ENCODE peak calls at places on chromosomes 16 and 17, in four cellular contexts. G is left ventricle myocardium inferior, E is psoas muscle, T is neural progenitor cell. X is an unnamed sample. For H3K4me1, the result is how much of the 10 kb centered on the place peaks cover.

GRCh38 chr16:87436225-87437172 is 44.4 kb downstream of the MAP1LC3B start:
- DNase-seq in G (no peak), E (peak), T (no peak), X (no peak)

GRCh38 chr16:19005561-19006445 is 22.1 kb downstream of the TMC7 start:
- DNase-seq in G (peak), E (peak), T (peak), X (peak)

GRCh38 chr16:84478172-84478948 is 26.1 kb downstream of the MEAK7 start:
- DNase-seq in G (no peak), E (no peak), T (no peak), X (no peak)

GRCh38 chr17:78661092-78661770 is 84.0 kb upstream of the DNAH17 start:
- DNase-seq in G (no peak), E (no peak), T (no peak), X (no peak)

GRCh38 chr16:65509172-65509571 is 387.3 kb upstream of the CDH11 start:
- DNase-seq in G (no peak), E (no peak), T (no peak), X (no peak)

GRCh38 chr16:80317132-80318098 is 223.4 kb upstream of the DYNLRB2 start:
- DNase-seq in G (no peak), E (no peak), T (peak), X (no peak)

GRCh38 chr17:36641877-36642845 is 40.8 kb downstream of the MRM1 start:
- DNase-seq in G (no peak), E (no peak), T (peak), X (no peak)

GRCh38 chr16:68596266-68596665 is 48.8 kb upstream of the CDH3 start:
- DNase-seq in G (no peak), E (no peak), T (no peak), X (no peak)

GRCh38 chr17:17156107-17156506 is 50.0 kb downstream of the PLD6 start:
- DNase-seq in G (no peak), E (no peak), T (no peak), X (no peak)

GRCh38 chr16:6682142-6682811 is 650.4 kb upstream of the RBFOX1 start:
- DNase-seq in G (no peak), E (no peak), T (peak), X (peak)

GRCh38 chr17:28521296-28522085 is 15.3 kb downstream of the FOXN1 start:
- DNase-seq in G (no peak), E (no peak), T (peak), X (no peak)

GRCh38 chr17:19534562-19535149 is 1.0 kb downstream of the SLC47A1 start:
- DNase-seq in G (no peak), E (no peak), T (no peak), X (no peak)

GRCh38 chr17:36089888-36090836 is at the start of gene CCL3:
- DNase-seq in G (no peak), E (no peak), T (no peak), X (peak)

GRCh38 chr17:1001640-1002411 is 4.9 kb downstream of the TIMM22 start:
- DNase-seq in G (no peak), E (no peak), T (no peak), X (no peak)

GRCh38 chr17:28725166-28725659 is 820 bp downstream of the TLCD1 start:
- DNase-seq in G (no peak), E (no peak), T (no peak), X (no peak)

DNA sequence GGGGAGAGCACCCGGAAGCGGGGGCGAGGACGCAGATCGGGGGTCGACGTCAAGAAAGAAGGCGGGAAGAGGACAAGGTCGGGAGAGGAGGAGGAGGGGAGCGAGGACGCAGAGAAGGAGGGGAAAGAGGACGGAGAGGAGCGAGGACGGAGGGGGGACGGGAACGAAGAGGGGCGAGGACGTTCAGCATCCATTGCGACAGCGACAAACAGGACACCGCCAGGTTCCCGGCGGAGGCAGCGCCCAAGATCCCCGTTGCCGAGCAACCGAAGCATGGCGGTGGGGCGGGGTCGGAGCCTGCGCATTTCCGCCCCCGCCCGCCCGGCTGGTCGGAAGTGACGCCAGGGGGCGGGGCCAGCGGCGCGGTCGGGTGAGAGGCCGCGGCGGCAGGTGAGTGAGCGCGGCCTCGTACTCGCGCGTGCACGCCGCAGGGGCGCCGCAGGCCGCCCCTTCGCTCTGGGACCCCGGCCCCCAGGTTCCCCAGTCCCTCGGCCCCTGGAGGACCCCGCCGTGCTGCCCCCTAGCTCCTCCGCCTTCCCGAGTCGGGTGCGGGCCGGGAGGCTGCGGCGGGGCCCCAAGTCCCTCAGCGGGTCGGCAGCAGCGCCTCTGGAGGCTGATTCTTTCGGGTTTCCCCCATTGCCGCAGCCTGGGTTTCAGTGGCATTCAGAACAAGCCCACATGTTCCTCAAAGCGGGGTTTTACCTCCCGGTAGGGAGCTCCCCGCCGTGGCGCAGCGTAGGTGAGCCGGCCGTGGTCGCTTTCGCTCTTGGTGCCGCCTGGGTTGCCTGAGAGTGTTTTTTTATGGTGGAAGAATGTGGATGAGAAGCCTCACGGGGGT is at the start of gene FAM234A:
- DNase-seq in G (peak), E (peak), T (peak), X (peak)
- H3K4me1 ChIP-seq in G (under half), E (under half), T (under half), X (under half)

DNA sequence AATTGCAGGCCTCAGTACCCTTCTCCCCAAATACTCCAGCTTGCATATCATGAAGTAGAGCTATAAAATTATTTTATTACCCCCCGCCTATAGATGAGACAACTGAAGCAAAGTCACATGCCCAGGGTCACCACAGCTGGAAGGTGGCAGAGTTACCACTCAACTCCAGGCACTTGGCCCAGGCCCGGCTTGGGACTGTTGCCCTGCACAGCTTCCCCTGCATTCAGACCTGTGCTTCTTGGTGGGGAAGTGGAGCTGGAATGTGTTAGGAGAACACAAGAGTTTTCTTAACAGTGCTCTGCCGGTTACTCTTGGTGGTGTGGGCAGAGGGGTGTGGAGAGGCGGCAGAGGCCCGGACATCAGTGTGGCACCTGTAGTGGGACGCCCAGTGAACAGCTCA is 149.3 kb downstream of the SOCS1 start:
- DNase-seq in G (peak), E (no peak), T (no peak), X (no peak)
- H3K4me1 ChIP-seq in G (half or more), E (under half), T (under half), X (under half)

GRCh38 chr17:52754838-52755237 is 596.3 kb upstream of the CA10 start:
- DNase-seq in G (no peak), E (no peak), T (no peak), X (no peak)

GRCh38 chr17:52756739-52757138 is 598.2 kb upstream of the CA10 start:
- DNase-seq in G (no peak), E (no peak), T (no peak), X (no peak)

DNA sequence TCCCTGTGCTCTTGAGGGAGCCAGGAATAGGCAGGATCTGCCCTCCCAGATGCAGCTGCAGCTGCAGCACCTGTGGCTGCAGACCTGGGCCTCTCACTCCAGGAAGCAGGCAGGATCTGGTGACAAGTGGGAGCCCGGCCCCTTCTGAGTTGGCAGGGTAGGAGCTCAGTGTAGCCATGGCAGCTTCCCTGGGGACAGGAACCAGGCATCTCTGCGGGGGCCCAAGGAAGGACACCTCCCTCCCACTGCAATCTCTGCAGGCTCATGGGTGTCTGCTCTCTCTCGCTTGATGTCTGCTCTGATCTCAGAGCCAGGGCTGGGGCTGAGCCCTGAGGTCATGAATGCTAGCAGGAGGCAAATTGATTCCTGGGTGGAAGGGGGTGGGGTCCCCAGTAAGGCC is 592.5 kb upstream of the CA10 start:
- DNase-seq in G (no peak), E (no peak), T (no peak), X (no peak)
- H3K4me1 ChIP-seq in G (under half), E (under half), T (under half), X (under half)

GRCh38 chr16:1726661-1727502 is 20.9 kb downstream of the MAPK8IP3 start:
- DNase-seq in G (no peak), E (no peak), T (no peak), X (no peak)

GRCh38 chr16:1721372-1721771 is 15.4 kb downstream of the MAPK8IP3 start:
- DNase-seq in G (no peak), E (no peak), T (no peak), X (peak)

GRCh38 chr16:1724491-1724890 is 18.5 kb downstream of the MAPK8IP3 start:
- DNase-seq in G (no peak), E (no peak), T (no peak), X (no peak)

GRCh38 chr16:1727651-1728624 is 21.9 kb downstream of the MAPK8IP3 start:
- DNase-seq in G (no peak), E (no peak), T (no peak), X (no peak)

DNA sequence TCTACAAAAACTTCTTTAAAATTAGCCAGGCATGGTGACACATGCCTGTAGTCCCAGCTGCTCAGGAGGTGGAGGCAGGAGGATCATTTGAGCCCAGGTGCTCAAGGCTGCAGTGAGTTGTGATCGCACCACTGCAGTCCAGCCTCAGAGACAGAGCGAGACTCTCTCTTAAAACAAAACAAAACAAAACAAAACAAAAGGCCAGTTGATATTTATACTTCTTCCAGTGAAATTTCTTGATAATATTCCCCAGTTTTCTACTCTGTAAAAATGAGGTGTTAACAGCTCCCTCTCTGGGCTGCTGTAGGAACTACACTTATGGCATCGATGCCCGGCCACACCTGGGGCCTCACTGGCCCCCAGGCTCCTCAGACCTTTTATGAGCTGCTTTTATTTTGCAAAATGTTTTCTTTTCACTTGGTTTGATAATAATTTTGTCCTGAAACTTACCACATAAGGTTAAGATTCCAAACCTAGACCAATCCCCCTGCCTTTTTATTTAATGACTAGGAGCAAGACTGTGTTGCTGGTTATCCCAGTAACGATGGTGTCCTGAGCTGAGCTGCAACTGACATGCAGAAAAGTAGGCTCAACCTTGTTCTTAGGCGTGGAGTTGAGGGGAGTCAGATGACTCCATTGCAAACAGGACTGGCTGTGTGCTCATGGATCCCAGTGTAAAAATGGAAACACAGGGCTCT is 17.6 kb downstream of the MAPK8IP3 start:
- DNase-seq in G (no peak), E (no peak), T (peak), X (no peak)
- H3K4me1 ChIP-seq in G (under half), E (under half), T (under half), X (under half)

GRCh38 chr17:41895617-41896016 is 23.1 kb downstream of the ACLY start:
- DNase-seq in G (peak), E (peak), T (no peak), X (peak)
- H3K4me1 ChIP-seq in G (under half), E (under half), T (under half), X (under half)

GRCh38 chr16:56941856-56942331 is 10.0 kb downstream of the HERPUD1 start:
- DNase-seq in G (no peak), E (no peak), T (no peak), X (no peak)
- H3K4me1 ChIP-seq in G (under half), E (under half), T (under half), X (under half)

GRCh38 chr17:48457080-48457836 is 27.2 kb upstream of the SKAP1 start:
- DNase-seq in G (peak), E (peak), T (peak), X (peak)

GRCh38 chr17:48459070-48459469 is 29.1 kb upstream of the SKAP1 start:
- DNase-seq in G (no peak), E (no peak), T (no peak), X (no peak)

GRCh38 chr17:48456584-48456983 is 26.6 kb upstream of the SKAP1 start:
- DNase-seq in G (no peak), E (no peak), T (peak), X (no peak)

GRCh38 chr17:48451489-48451888 is 21.5 kb upstream of the SKAP1 start:
- DNase-seq in G (no peak), E (no peak), T (no peak), X (no peak)

GRCh38 chr17:48453447-48453846 is 23.4 kb upstream of the SKAP1 start:
- DNase-seq in G (no peak), E (no peak), T (no peak), X (no peak)
- H3K4me1 ChIP-seq in G (under half), E (under half), T (under half), X (under half)

GRCh38 chr17:56648341-56648740 is 54.8 kb downstream of the NOG start:
- DNase-seq in G (no peak), E (no peak), T (no peak), X (no peak)

GRCh38 chr17:56652608-56653007 is 59.1 kb downstream of the NOG start:
- DNase-seq in G (no peak), E (no peak), T (no peak), X (no peak)

GRCh38 chr17:56653877-56654276 is 60.4 kb downstream of the NOG start:
- DNase-seq in G (no peak), E (no peak), T (peak), X (no peak)

DNA sequence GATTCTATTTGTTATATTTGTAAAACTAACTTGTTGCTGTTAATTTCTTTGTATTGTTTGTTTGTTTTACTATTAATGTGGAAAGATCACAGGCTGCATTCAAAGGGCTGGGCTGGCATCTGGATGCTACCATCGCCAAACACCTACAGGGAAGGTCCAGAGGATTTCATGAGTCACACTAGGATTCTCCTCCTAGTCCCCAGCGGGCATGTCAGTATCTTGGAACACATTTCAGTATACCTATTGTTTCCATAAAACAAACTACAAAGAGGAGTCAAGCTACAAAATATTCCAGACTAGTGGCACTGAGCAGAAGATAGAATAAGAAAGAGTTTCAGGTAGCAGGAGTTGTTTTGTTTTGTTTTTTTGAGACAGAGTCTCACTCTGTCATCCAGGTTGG is 55.3 kb downstream of the NOG start:
- DNase-seq in G (no peak), E (no peak), T (no peak), X (no peak)
- H3K4me1 ChIP-seq in G (under half), E (under half), T (under half), X (under half)

GRCh38 chr17:7238418-7239090 is 703 bp downstream of the PHF23 start:
- DNase-seq in G (no peak), E (no peak), T (peak), X (no peak)
- H3K4me1 ChIP-seq in G (half or more), E (under half), T (under half), X (under half)